ENCODE peak calls at places on chromosomes 16 and 17, in four cellular contexts. One of them, this sample, is unnamed.
A peak's percentile ranks its signal among the peaks of the same experiment; 100 is the strongest.

GRCh38 chr16:20191566-20191965 is 117.9 kb upstream of the GPR139 start:
- DNase-seq in tibial artery: no peak
- DNase-seq in sigmoid colon: no peak
- DNase-seq in choroid plexus epithelial cell: peak; percentile 14
- DNase-seq in this sample: no peak

GRCh38 chr16:49345829-49346228 is 27.8 kb upstream of the C16orf78 start:
- DNase-seq in sigmoid colon: no peak
- DNase-seq in tibial artery: no peak
- DNase-seq in choroid plexus epithelial cell: no peak
- DNase-seq in this sample: no peak

GRCh38 chr16:19883296-19883951 is 1.2 kb downstream of the GPRC5B start:
- DNase-seq in tibial artery: peak; percentile 35
- DNase-seq in sigmoid colon: no peak
- DNase-seq in choroid plexus epithelial cell: peak; percentile 63
- DNase-seq in this sample: peak; percentile 58

GRCh38 chr17:21287703-21288449 is 3.4 kb downstream of the MAP2K3 start:
- DNase-seq in choroid plexus epithelial cell: peak; percentile 91
- DNase-seq in sigmoid colon: peak; percentile 98
- DNase-seq in tibial artery: peak; percentile 97
- DNase-seq in this sample: peak; percentile 97

GRCh38 chr16:82744958-82745357 is 118.2 kb downstream of the CDH13 start:
- DNase-seq in sigmoid colon: no peak
- DNase-seq in tibial artery: no peak
- DNase-seq in choroid plexus epithelial cell: no peak
- DNase-seq in this sample: no peak

GRCh38 chr16:87369117-87369775 is 14.3 kb downstream of the FBXO31 start:
- DNase-seq in tibial artery: no peak
- DNase-seq in choroid plexus epithelial cell: no peak
- DNase-seq in sigmoid colon: no peak
- DNase-seq in this sample: no peak

GRCh38 chr16:28219283-28219682 is 7.5 kb upstream of the XPO6 start:
- DNase-seq in tibial artery: no peak
- DNase-seq in choroid plexus epithelial cell: peak; percentile 62
- DNase-seq in sigmoid colon: no peak
- DNase-seq in this sample: no peak

GRCh38 chr17:75267403-75268232 is 3.4 kb downstream of the MIF4GD start:
- DNase-seq in tibial artery: no peak
- DNase-seq in choroid plexus epithelial cell: no peak
- DNase-seq in sigmoid colon: no peak
- DNase-seq in this sample: no peak

GRCh38 chr17:48639982-48640857 is 14.1 kb upstream of the HOXB9 start:
- DNase-seq in choroid plexus epithelial cell: no peak
- DNase-seq in tibial artery: no peak
- DNase-seq in sigmoid colon: peak; percentile 30
- DNase-seq in this sample: no peak

GRCh38 chr17:81717766-81718089 is 5.6 kb downstream of the SLC25A10 start:
- DNase-seq in choroid plexus epithelial cell: no peak
- DNase-seq in tibial artery: no peak
- DNase-seq in sigmoid colon: no peak
- DNase-seq in this sample: no peak

GRCh38 chr17:49101054-49101534 is 31.5 kb upstream of the B4GALNT2 start:
- DNase-seq in sigmoid colon: no peak
- DNase-seq in choroid plexus epithelial cell: peak; percentile 60
- DNase-seq in tibial artery: no peak
- DNase-seq in this sample: peak; percentile 59

GRCh38 chr17:47953945-47954344 is 3.7 kb downstream of the PRR15L start:
- DNase-seq in tibial artery: no peak
- DNase-seq in sigmoid colon: no peak
- DNase-seq in choroid plexus epithelial cell: peak; percentile 12
- DNase-seq in this sample: no peak

GRCh38 chr17:68592667-68593330 is 8.4 kb downstream of the FAM20A start:
- DNase-seq in choroid plexus epithelial cell: peak; percentile 7
- DNase-seq in tibial artery: no peak
- DNase-seq in sigmoid colon: no peak
- DNase-seq in this sample: no peak

GRCh38 chr16:68083861-68084503 is 1.2 kb upstream of the NFATC3 start:
- DNase-seq in tibial artery: no peak
- DNase-seq in sigmoid colon: peak; percentile 76
- DNase-seq in choroid plexus epithelial cell: peak; percentile 64
- DNase-seq in this sample: no peak
- TF ChIP-seq CTCF in tibial artery: no peak
- TF ChIP-seq CTCF in sigmoid colon: no peak
- TF ChIP-seq CTCF in choroid plexus epithelial cell: peak; percentile 20
- TF ChIP-seq CTCF in this sample: no peak

GRCh38 chr17:4936436-4936835 is 3.4 kb downstream of the SLC25A11 start:
- DNase-seq in tibial artery: no peak
- DNase-seq in sigmoid colon: no peak
- DNase-seq in choroid plexus epithelial cell: no peak
- DNase-seq in this sample: no peak

GRCh38 chr17:4932756-4933155 is 679 bp downstream of the GP1BA start:
- DNase-seq in sigmoid colon: no peak
- DNase-seq in tibial artery: no peak
- DNase-seq in choroid plexus epithelial cell: no peak
- DNase-seq in this sample: no peak

GRCh38 chr17:4935650-4936049 is 3.6 kb downstream of the GP1BA start:
- DNase-seq in sigmoid colon: no peak
- DNase-seq in tibial artery: no peak
- DNase-seq in choroid plexus epithelial cell: no peak
- DNase-seq in this sample: no peak

GRCh38 chr17:4933646-4934045 is 1.6 kb downstream of the GP1BA start:
- DNase-seq in sigmoid colon: no peak
- DNase-seq in choroid plexus epithelial cell: no peak
- DNase-seq in tibial artery: no peak
- DNase-seq in this sample: no peak

GRCh38 chr17:4934173-4934979 is 2.3 kb downstream of the GP1BA start:
- DNase-seq in choroid plexus epithelial cell: peak; percentile 54
- DNase-seq in tibial artery: no peak
- DNase-seq in sigmoid colon: no peak
- DNase-seq in this sample: peak; percentile 38
- H3K4me3 ChIP-seq in choroid plexus epithelial cell: no peak overlapping the region
- H3K4me3 ChIP-seq in tibial artery: no peak overlapping the region
- H3K4me3 ChIP-seq in sigmoid colon: no peak overlapping the region
- H3K4me3 ChIP-seq in this sample: no peak overlapping the region

GRCh38 chr16:886084-886543 is 84.7 kb downstream of the LMF1 start:
- DNase-seq in sigmoid colon: peak; percentile 60
- DNase-seq in choroid plexus epithelial cell: no peak
- DNase-seq in tibial artery: no peak
- DNase-seq in this sample: peak; percentile 2
- TF ChIP-seq CTCF in sigmoid colon: no peak
- TF ChIP-seq CTCF in choroid plexus epithelial cell: no peak
- TF ChIP-seq CTCF in tibial artery: no peak
- TF ChIP-seq CTCF in this sample: no peak

GRCh38 chr17:39626171-39626670 is 531 bp upstream of the PPP1R1B start:
- DNase-seq in sigmoid colon: no peak
- DNase-seq in choroid plexus epithelial cell: no peak
- DNase-seq in tibial artery: no peak
- DNase-seq in this sample: no peak
- H3K4me3 ChIP-seq in sigmoid colon: no peak overlapping the region
- H3K4me3 ChIP-seq in choroid plexus epithelial cell: no peak overlapping the region
- H3K4me3 ChIP-seq in tibial artery: no peak overlapping the region
- H3K4me3 ChIP-seq in this sample: no peak overlapping the region

DNA sequence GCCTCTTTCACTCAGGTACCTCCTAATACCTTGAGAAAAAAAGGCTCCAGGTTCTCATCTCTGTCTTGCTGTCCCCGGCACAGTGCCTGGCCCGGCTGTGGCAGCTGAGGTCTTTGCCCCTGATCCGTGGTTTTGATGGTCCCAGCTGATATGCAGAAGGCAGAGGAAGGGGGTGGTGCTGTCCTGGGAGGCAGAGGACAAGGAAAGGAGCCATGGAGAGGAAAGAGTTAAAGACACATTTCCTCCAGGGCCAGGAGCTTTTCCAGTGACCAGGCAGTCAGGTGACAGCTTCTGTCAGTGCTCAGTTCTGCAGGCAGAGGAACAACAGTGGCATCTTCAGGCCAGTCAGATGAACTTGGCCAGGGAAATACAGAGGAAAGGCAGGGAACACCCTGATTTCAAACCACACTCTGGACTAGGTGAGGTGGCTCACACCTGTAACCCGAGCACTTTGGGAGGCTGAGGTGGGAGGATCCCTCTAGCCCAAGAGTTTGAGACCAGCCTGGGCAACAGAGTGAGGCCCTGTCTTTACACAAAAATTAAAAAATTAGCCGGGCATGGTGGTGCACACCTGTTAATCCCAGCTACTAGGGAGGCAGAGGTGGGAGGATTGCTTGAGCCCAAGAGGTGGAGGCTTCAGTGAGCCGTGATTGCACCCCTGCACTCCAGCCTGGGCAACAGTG is 3.3 kb upstream of the COG1 start:
- DNase-seq in tibial artery: no peak
- DNase-seq in sigmoid colon: no peak
- DNase-seq in choroid plexus epithelial cell: peak; percentile 89
- DNase-seq in this sample: peak; percentile 69
- TF ChIP-seq CTCF in tibial artery: no peak
- TF ChIP-seq CTCF in sigmoid colon: no peak
- TF ChIP-seq CTCF in choroid plexus epithelial cell: peak; percentile 92
- TF ChIP-seq CTCF in this sample: peak; percentile 59

GRCh38 chr17:32863559-32863958 is 13.4 kb downstream of the MYO1D start:
- DNase-seq in choroid plexus epithelial cell: no peak
- DNase-seq in tibial artery: no peak
- DNase-seq in sigmoid colon: no peak
- DNase-seq in this sample: no peak
- H3K4me3 ChIP-seq in choroid plexus epithelial cell: no peak overlapping the region
- H3K4me3 ChIP-seq in tibial artery: no peak overlapping the region
- H3K4me3 ChIP-seq in sigmoid colon: no peak overlapping the region
- H3K4me3 ChIP-seq in this sample: no peak overlapping the region